ENCODE peak calls at places on chromosomes 1 and 21, in six cellular contexts. T is left ventricle myocardium inferior; D is HFFc6; S is heart left ventricle; U is CD4-positive, alpha-beta T cell; E is HFF-Myc. K is an unnamed sample.

GRCh38 chr1:22024485-22025367 is 23.3 kb downstream of the CELA3A start:
- DNase-seq in T (peak), D (peak), S (peak), U (peak), E (peak), K (peak)

GRCh38 chr1:43883321-43883720 is 50.3 kb upstream of the ARTN start:
- DNase-seq in T (no peak), D (no peak), S (no peak), U (no peak), E (no peak), K (no peak)

GRCh38 chr1:24779689-24780464 is 34.6 kb downstream of the CLIC4 start:
- DNase-seq in T (no peak), D (no peak), S (no peak), U (no peak), E (no peak), K (no peak)

GRCh38 chr1:15386128-15386824 is 23.4 kb upstream of the EFHD2 start:
- DNase-seq in T (no peak), D (no peak), S (no peak), U (no peak), E (no peak), K (peak)

GRCh38 chr1:25996966-25997758 is 701 bp downstream of the PAFAH2 start:
- DNase-seq in T (no peak), D (peak), S (no peak), U (no peak), E (no peak), K (peak)

GRCh38 chr1:229296541-229296941 is 25.6 kb downstream of the RAB4A start:
- DNase-seq in T (peak), D (peak), S (no peak), U (no peak), E (no peak), K (peak)

GRCh38 chr21:30227633-30228404 is 11.9 kb upstream of the CLDN8 start:
- DNase-seq in T (no peak), D (peak), S (no peak), U (no peak), E (peak), K (peak)

GRCh38 chr1:40090652-40091355 is 6.2 kb downstream of the PPT1 start:
- DNase-seq in T (no peak), D (peak), S (no peak), U (no peak), E (no peak), K (no peak)

GRCh38 chr1:28144203-28145135 is 32.0 kb downstream of the PTAFR start:
- DNase-seq in T (no peak), D (peak), S (no peak), U (no peak), E (no peak), K (peak)

GRCh38 chr1:201480231-201481003 is 11.4 kb upstream of the PHLDA3 start:
- DNase-seq in T (peak), D (peak), S (peak), U (no peak), E (no peak), K (peak)

GRCh38 chr1:201331166-201331565 is 46.3 kb downstream of the TNNT2 start:
- DNase-seq in T (no peak), D (no peak), S (peak), U (no peak), E (no peak), K (no peak)

GRCh38 chr1:227766015-227766634 is 30.9 kb downstream of the SNAP47 start:
- DNase-seq in T (no peak), D (peak), S (no peak), U (peak), E (no peak), K (peak)

GRCh38 chr1:153849487-153850185 is 73.1 kb downstream of the GATAD2B start:
- DNase-seq in T (no peak), D (no peak), S (no peak), U (no peak), E (no peak), K (no peak)

GRCh38 chr1:216523449-216524190 is 100.4 kb upstream of the USH2A start:
- DNase-seq in T (no peak), D (peak), S (no peak), U (no peak), E (no peak), K (peak)

GRCh38 chr1:64041366-64042131 is 161.9 kb upstream of the UBE2U start:
- DNase-seq in T (no peak), D (no peak), S (no peak), U (no peak), E (no peak), K (no peak)

GRCh38 chr1:229058111-229058551 is 212.8 kb upstream of the RAB4A start:
- DNase-seq in T (no peak), D (no peak), S (no peak), U (peak), E (no peak), K (no peak)

GRCh38 chr21:28883931-28884330 is 108.7 kb downstream of the LTN1 start:
- DNase-seq in T (no peak), D (no peak), S (no peak), U (no peak), E (no peak), K (no peak)

GRCh38 chr1:67675800-67676199 is 9.2 kb upstream of the GADD45A start:
- DNase-seq in T (no peak), D (no peak), S (no peak), U (no peak), E (peak), K (peak)

GRCh38 chr1:14907416-14907815 is 246.1 kb upstream of the TMEM51 start:
- DNase-seq in T (no peak), D (no peak), S (no peak), U (no peak), E (no peak), K (no peak)

GRCh38 chr1:160374701-160375443 is 8.0 kb downstream of the NHLH1 start:
- DNase-seq in T (no peak), D (no peak), S (no peak), U (no peak), E (no peak), K (no peak)
- TF ChIP-seq CTCF in T (no peak), D (no peak), S (no peak), U (no peak), E (no peak), K (no peak)

GRCh38 chr1:202656951-202657646 is 53.2 kb downstream of the SYT2 start:
- DNase-seq in T (no peak), D (peak), S (no peak), U (no peak), E (peak), K (peak)
- TF ChIP-seq CTCF in T (no peak), D (peak), S (no peak), U (no peak), E (peak), K (no peak)

DNA sequence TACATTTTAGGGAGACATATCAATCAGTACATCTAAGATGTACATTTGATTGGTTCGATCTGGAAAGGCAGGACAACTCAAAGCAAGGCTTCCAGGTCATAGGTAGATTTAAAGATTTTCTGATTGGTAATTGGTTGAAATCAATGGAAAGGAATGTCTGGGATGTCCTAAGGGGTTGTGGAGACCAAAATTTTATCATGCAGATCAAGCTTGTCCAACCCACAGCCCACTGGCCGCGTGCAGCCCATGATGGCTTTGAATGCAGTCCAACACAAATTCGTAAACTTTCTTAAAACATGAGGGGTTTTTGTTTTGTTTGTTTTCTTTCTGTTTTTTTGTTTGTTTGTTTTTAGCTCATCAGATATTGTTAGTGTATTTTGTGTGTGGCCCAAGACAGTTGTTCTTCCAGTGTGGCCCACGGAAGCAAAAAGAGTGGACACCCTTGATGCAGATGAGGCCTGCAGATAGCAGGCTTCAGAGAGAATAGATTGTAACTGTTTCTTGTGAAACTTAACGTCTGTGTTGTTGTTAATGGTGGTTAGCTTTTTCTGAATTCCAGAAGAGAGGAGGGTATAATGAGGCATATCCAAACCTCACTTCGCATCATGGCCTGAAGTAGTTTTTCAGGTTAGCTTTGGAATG is 3.1 kb downstream of the IFNAR1 start:
- DNase-seq in T (no peak), D (no peak), S (no peak), U (no peak), E (no peak), K (no peak)
- TF ChIP-seq CTCF in T (no peak), D (no peak), S (no peak), U (no peak), E (no peak), K (no peak)

DNA sequence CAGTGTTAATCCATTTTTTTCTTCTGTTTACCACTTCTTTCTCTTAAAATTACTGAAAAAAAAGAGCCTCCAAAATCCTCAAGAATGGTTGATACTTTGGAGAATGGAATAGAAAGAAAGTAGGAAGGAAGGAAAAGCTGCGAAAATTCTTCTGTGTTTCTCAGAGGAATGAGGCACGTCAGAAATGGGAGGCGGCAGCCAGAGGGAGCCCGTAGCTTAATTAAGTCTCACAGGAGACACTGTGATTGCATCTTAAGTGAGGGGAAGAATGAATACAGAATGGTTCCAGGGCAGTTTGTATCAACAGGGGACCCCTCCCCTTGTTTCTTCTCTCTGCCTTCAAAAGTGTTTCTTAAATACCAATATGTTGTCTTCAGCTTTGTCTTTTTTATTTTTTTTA is 1099.5 kb downstream of the PLA2G4A start:
- DNase-seq in T (no peak), D (peak), S (no peak), U (no peak), E (no peak), K (peak)
- TF ChIP-seq CTCF in T (no peak), D (peak), S (peak), U (no peak), E (peak), K (peak)

GRCh38 chr1:162488219-162488618 is 9.4 kb upstream of the UHMK1 start:
- DNase-seq in T (no peak), D (no peak), S (no peak), U (no peak), E (no peak), K (no peak)

GRCh38 chr1:162485236-162485635 is 12.4 kb upstream of the UHMK1 start:
- DNase-seq in T (no peak), D (no peak), S (no peak), U (no peak), E (no peak), K (no peak)

DNA sequence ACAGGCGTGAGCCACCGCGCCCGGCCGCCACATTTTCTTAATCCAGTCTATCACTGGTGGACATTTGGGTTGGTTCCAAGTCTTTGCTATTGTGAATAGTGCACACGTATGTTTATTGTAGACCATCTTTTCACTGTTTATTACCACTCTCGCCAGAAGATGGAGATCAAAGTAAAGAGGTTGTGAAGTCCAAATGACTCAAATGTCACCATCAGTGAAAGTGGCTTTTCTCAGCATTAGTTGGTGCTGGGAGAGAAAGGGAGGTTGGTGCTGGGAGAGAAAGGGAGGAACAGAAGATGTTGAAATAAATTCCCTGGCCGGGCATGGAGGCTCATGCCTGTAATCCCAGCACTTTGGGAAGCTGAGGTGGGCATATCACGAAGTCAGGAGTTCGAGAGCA is 10.4 kb upstream of the UHMK1 start:
- DNase-seq in T (no peak), D (no peak), S (no peak), U (no peak), E (no peak), K (no peak)
- TF ChIP-seq CTCF in T (no peak), D (no peak), S (no peak), U (no peak), E (no peak), K (no peak)

GRCh38 chr1:117671781-117672501 is 66.1 kb downstream of the TENT5C start:
- DNase-seq in T (peak), D (no peak), S (no peak), U (no peak), E (no peak), K (no peak)
- TF ChIP-seq CTCF in T (peak), D (peak), S (peak), U (no peak), E (no peak), K (no peak)

GRCh38 chr1:163071381-163072255 is 2.5 kb downstream of the RGS4 start:
- DNase-seq in T (peak), D (peak), S (no peak), U (no peak), E (peak), K (peak)

GRCh38 chr1:163068716-163069115 is 445 bp upstream of the RGS4 start:
- DNase-seq in T (no peak), D (peak), S (no peak), U (no peak), E (no peak), K (no peak)

GRCh38 chr1:163066686-163067085 is 2.5 kb upstream of the RGS4 start:
- DNase-seq in T (no peak), D (no peak), S (no peak), U (no peak), E (no peak), K (no peak)

GRCh38 chr1:163069655-163070277 is 605 bp downstream of the RGS4 start:
- DNase-seq in T (no peak), D (no peak), S (no peak), U (no peak), E (no peak), K (no peak)

DNA sequence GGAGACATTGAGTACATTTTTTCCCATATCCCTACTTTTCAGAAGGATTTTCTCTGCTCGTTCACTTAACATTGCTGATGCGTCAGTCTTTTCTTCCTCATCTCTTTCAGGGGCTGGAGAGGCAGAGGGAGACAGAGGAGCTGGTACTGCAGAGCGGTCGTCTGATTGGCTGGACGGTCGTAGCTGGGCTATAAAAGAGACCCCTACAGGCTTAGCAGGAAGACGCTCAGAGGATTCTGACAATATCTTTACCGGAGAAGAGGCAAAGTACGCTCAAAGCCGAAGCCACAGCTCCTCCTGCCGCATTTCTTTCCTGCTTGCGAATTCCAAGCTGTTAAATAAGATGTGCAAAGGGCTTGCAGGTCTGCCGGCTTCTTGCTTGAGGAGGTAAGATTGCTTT is at the start of gene RGS4:
- DNase-seq in T (peak), D (peak), S (peak), U (no peak), E (peak), K (peak)
- TF ChIP-seq CTCF in T (peak), D (peak), S (peak), U (no peak), E (peak), K (peak)

GRCh38 chr1:173562813-173563212 is 40.1 kb downstream of the SLC9C2 start:
- DNase-seq in T (no peak), D (no peak), S (no peak), U (no peak), E (no peak), K (no peak)
- TF ChIP-seq CTCF in T (no peak), D (peak), S (no peak), U (no peak), E (no peak), K (peak)

K was measured in foreskin fibroblast.